ENCODE peak calls at places on chromosomes 16 and 17, in six cellular contexts. One of them, this sample, is unnamed.

GRCh38 chr17:74541176-74542111 is 4.5 kb downstream of the CD300C start:
- DNase-seq in IMR-90: no peak
- DNase-seq in H9: no peak
- DNase-seq in neuronal stem cell: no peak
- DNase-seq in mesendoderm: no peak
- DNase-seq in H1: no peak
- DNase-seq in this sample: no peak

GRCh38 chr17:17403899-17404576 is 72.8 kb upstream of the MED9 start:
- DNase-seq in IMR-90: no peak
- DNase-seq in H9: no peak
- DNase-seq in neuronal stem cell: no peak
- DNase-seq in mesendoderm: no peak
- DNase-seq in H1: no peak
- DNase-seq in this sample: no peak

GRCh38 chr17:18257268-18257681 is 1.3 kb downstream of the FLII start:
- DNase-seq in IMR-90: no peak
- DNase-seq in H9: peak; percentile 80
- DNase-seq in neuronal stem cell: no peak
- DNase-seq in mesendoderm: peak; percentile 68
- DNase-seq in H1: no peak
- DNase-seq in this sample: no peak

GRCh38 chr16:49748322-49748721 is 107.6 kb downstream of the ZNF423 start:
- DNase-seq in IMR-90: no peak
- DNase-seq in H9: no peak
- DNase-seq in neuronal stem cell: no peak
- DNase-seq in mesendoderm: no peak
- DNase-seq in H1: no peak
- DNase-seq in this sample: peak; percentile 17

GRCh38 chr17:74179576-74179975 is 23.9 kb upstream of the RPL38 start:
- DNase-seq in IMR-90: no peak
- DNase-seq in H9: no peak
- DNase-seq in neuronal stem cell: no peak
- DNase-seq in mesendoderm: no peak
- DNase-seq in H1: no peak
- DNase-seq in this sample: no peak

GRCh38 chr16:84414789-84415326 is 46.5 kb downstream of the ATP2C2 start:
- DNase-seq in IMR-90: no peak
- DNase-seq in H9: no peak
- DNase-seq in neuronal stem cell: no peak
- DNase-seq in mesendoderm: no peak
- DNase-seq in H1: no peak
- DNase-seq in this sample: no peak

GRCh38 chr16:67192781-67193260 is 866 bp downstream of the E2F4 start:
- DNase-seq in IMR-90: no peak
- DNase-seq in H9: no peak
- DNase-seq in neuronal stem cell: no peak
- DNase-seq in mesendoderm: no peak
- DNase-seq in H1: no peak
- DNase-seq in this sample: no peak

GRCh38 chr17:40343126-40344119 is 21.1 kb downstream of the GJD3 start:
- DNase-seq in IMR-90: no peak
- DNase-seq in H9: no peak
- DNase-seq in neuronal stem cell: no peak
- DNase-seq in mesendoderm: no peak
- DNase-seq in H1: no peak
- DNase-seq in this sample: no peak

GRCh38 chr16:55462241-55462640 is 16.8 kb upstream of the MMP2 start:
- DNase-seq in IMR-90: no peak
- DNase-seq in H9: no peak
- DNase-seq in neuronal stem cell: no peak
- DNase-seq in mesendoderm: no peak
- DNase-seq in H1: no peak
- DNase-seq in this sample: no peak

GRCh38 chr16:27450836-27451341 is 48.9 kb downstream of the IL21R start:
- DNase-seq in IMR-90: no peak
- DNase-seq in H9: no peak
- DNase-seq in neuronal stem cell: no peak
- DNase-seq in mesendoderm: no peak
- DNase-seq in H1: no peak
- DNase-seq in this sample: peak; percentile 31

GRCh38 chr17:18187816-18188761 is 4.5 kb downstream of the ALKBH5 start:
- DNase-seq in IMR-90: peak; percentile 23
- DNase-seq in H9: no peak
- DNase-seq in neuronal stem cell: no peak
- DNase-seq in mesendoderm: no peak
- DNase-seq in H1: no peak
- DNase-seq in this sample: peak; percentile 38

GRCh38 chr16:84045001-84045817 is 2.6 kb upstream of the SLC38A8 start:
- DNase-seq in IMR-90: no peak
- DNase-seq in H9: no peak
- DNase-seq in neuronal stem cell: peak; percentile 73
- DNase-seq in mesendoderm: peak; percentile 53
- DNase-seq in H1: no peak
- DNase-seq in this sample: no peak

GRCh38 chr17:37359682-37360188 is 16.1 kb upstream of the C17orf78 start:
- DNase-seq in IMR-90: peak; percentile 11
- DNase-seq in H9: no peak
- DNase-seq in neuronal stem cell: no peak
- DNase-seq in mesendoderm: peak; percentile 13
- DNase-seq in H1: no peak
- DNase-seq in this sample: no peak

GRCh38 chr17:80101160-80101945 is at the start of gene GAA:
- DNase-seq in IMR-90: peak; percentile 76
- DNase-seq in H9: peak; percentile 90
- DNase-seq in neuronal stem cell: peak; percentile 89
- DNase-seq in mesendoderm: peak; percentile 85
- DNase-seq in H1: peak; percentile 44
- DNase-seq in this sample: peak; percentile 72

GRCh38 chr16:86549076-86549892 is 5.8 kb downstream of the MTHFSD start:
- DNase-seq in IMR-90: no peak
- DNase-seq in H9: no peak
- DNase-seq in neuronal stem cell: no peak
- DNase-seq in mesendoderm: no peak
- DNase-seq in H1: no peak
- DNase-seq in this sample: no peak

GRCh38 chr17:34257299-34257985 is 2.4 kb downstream of the CCL2 start:
- DNase-seq in IMR-90: peak; percentile 35
- DNase-seq in H9: no peak
- DNase-seq in neuronal stem cell: no peak
- DNase-seq in mesendoderm: no peak
- DNase-seq in H1: no peak
- DNase-seq in this sample: no peak

GRCh38 chr16:80100186-80100585 is 440.6 kb upstream of the DYNLRB2 start:
- DNase-seq in IMR-90: no peak
- DNase-seq in H9: no peak
- DNase-seq in neuronal stem cell: no peak
- DNase-seq in mesendoderm: no peak
- DNase-seq in H1: no peak
- DNase-seq in this sample: no peak

GRCh38 chr17:10162034-10162433 is 36.4 kb downstream of the GAS7 start:
- DNase-seq in IMR-90: no peak
- DNase-seq in H9: no peak
- DNase-seq in neuronal stem cell: no peak
- DNase-seq in mesendoderm: no peak
- DNase-seq in H1: no peak
- DNase-seq in this sample: peak; percentile 47

GRCh38 chr17:57612202-57613071 is 132.7 kb downstream of the CCDC182 start:
- DNase-seq in IMR-90: no peak
- DNase-seq in H9: peak; percentile 77
- DNase-seq in neuronal stem cell: peak; percentile 23
- DNase-seq in mesendoderm: peak; percentile 91
- DNase-seq in H1: no peak
- DNase-seq in this sample: no peak

GRCh38 chr17:76147211-76148014 is 6.4 kb upstream of the FOXJ1 start:
- DNase-seq in IMR-90: peak; percentile 26
- DNase-seq in H9: peak; percentile 39
- DNase-seq in neuronal stem cell: no peak
- DNase-seq in mesendoderm: no peak
- DNase-seq in H1: no peak
- DNase-seq in this sample: peak; percentile 38

GRCh38 chr17:78337244-78338109 is 22.4 kb downstream of the SOCS3 start:
- DNase-seq in IMR-90: peak; percentile 93
- DNase-seq in H9: peak; percentile 36
- DNase-seq in neuronal stem cell: no peak
- DNase-seq in mesendoderm: peak; percentile 42
- DNase-seq in H1: no peak
- DNase-seq in this sample: peak; percentile 84

GRCh38 chr16:56888806-56889205 is 23.8 kb downstream of the SLC12A3 start:
- DNase-seq in IMR-90: no peak
- DNase-seq in H9: no peak
- DNase-seq in neuronal stem cell: no peak
- DNase-seq in mesendoderm: no peak
- DNase-seq in H1: no peak
- DNase-seq in this sample: no peak

GRCh38 chr17:2397247-2398171 is 3.4 kb downstream of the MNT start:
- DNase-seq in IMR-90: no peak
- DNase-seq in H9: peak; percentile 40
- DNase-seq in neuronal stem cell: no peak
- DNase-seq in mesendoderm: no peak
- DNase-seq in H1: no peak
- DNase-seq in this sample: no peak
- H2AK5ac ChIP-seq in IMR-90: peak overlapping the region; percentile 100
- H2AK5ac ChIP-seq in H9: no peak overlapping the region
- H2AK5ac ChIP-seq in neuronal stem cell: peak overlapping the region; percentile 58
- H2AK5ac ChIP-seq in mesendoderm: no peak overlapping the region
- H2AK5ac ChIP-seq in H1: peak overlapping the region; percentile 97
- H2AK5ac ChIP-seq in this sample: peak overlapping the region; percentile 67

GRCh38 chr16:2033057-2033911 is 6.6 kb downstream of the NHERF2 start:
- DNase-seq in IMR-90: peak; percentile 54
- DNase-seq in H9: no peak
- DNase-seq in neuronal stem cell: no peak
- DNase-seq in mesendoderm: peak; percentile 45
- DNase-seq in H1: no peak
- DNase-seq in this sample: peak; percentile 74

GRCh38 chr16:2030036-2030435 is 3.3 kb downstream of the NHERF2 start:
- DNase-seq in IMR-90: no peak
- DNase-seq in H9: no peak
- DNase-seq in neuronal stem cell: no peak
- DNase-seq in mesendoderm: no peak
- DNase-seq in H1: no peak
- DNase-seq in this sample: no peak

GRCh38 chr16:2034695-2035430 is 8.2 kb downstream of the NHERF2 start:
- DNase-seq in IMR-90: no peak
- DNase-seq in H9: no peak
- DNase-seq in neuronal stem cell: no peak
- DNase-seq in mesendoderm: no peak
- DNase-seq in H1: no peak
- DNase-seq in this sample: no peak

GRCh38 chr16:2031081-2031577 is 4.4 kb downstream of the NHERF2 start:
- DNase-seq in IMR-90: no peak
- DNase-seq in H9: no peak
- DNase-seq in neuronal stem cell: no peak
- DNase-seq in mesendoderm: no peak
- DNase-seq in H1: no peak
- DNase-seq in this sample: no peak

DNA sequence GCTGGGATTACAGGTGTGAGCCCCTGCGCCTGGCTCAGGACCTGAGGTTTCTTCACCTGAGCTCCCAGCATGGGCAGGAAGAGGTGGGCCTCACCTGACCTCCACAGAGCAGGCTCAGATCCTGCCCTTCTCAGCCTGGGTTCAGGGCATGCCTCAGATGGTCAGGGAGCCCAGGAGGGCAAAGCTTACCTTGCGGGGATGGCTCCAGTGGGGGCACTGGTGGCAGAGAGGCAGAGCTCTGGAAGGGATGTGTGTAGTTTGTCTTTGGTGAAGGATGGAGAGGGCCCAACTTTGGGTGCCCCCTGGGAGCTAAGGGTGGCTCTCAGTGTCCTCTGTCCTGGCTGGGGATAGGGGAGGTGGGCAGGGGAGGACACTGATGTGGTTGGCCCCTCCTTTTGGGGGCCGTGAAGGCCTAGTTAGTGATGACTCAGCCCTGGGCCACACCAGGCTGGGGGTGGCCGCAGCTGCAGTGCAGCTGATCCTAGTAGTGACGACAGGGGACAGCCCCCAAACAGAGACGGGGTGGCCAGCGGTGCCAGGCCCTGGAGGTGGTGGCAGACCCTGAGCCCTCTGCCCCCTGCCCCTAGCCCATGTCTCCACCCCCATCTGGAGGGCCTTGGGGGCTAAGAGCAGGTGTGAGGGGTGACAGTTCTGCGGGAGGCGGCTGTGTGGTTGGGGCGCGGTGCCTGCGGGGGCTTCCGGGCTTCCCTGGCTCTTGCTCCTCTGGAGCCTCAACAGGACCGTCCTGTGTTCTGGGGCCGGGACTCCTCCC is 5.8 kb downstream of the NHERF2 start:
- DNase-seq in IMR-90: peak; percentile 49
- DNase-seq in H9: no peak
- DNase-seq in neuronal stem cell: no peak
- DNase-seq in mesendoderm: no peak
- DNase-seq in H1: no peak
- DNase-seq in this sample: peak; percentile 66
- H2BK15ac ChIP-seq in IMR-90: peak overlapping the region; percentile 98
- H2BK15ac ChIP-seq in H9: no peak overlapping the region
- H2BK15ac ChIP-seq in neuronal stem cell: peak overlapping the region; percentile 81
- H2BK15ac ChIP-seq in mesendoderm: no peak overlapping the region
- H2BK15ac ChIP-seq in H1: no peak overlapping the region
- H2BK15ac ChIP-seq in this sample: peak overlapping the region; percentile 92

DNA sequence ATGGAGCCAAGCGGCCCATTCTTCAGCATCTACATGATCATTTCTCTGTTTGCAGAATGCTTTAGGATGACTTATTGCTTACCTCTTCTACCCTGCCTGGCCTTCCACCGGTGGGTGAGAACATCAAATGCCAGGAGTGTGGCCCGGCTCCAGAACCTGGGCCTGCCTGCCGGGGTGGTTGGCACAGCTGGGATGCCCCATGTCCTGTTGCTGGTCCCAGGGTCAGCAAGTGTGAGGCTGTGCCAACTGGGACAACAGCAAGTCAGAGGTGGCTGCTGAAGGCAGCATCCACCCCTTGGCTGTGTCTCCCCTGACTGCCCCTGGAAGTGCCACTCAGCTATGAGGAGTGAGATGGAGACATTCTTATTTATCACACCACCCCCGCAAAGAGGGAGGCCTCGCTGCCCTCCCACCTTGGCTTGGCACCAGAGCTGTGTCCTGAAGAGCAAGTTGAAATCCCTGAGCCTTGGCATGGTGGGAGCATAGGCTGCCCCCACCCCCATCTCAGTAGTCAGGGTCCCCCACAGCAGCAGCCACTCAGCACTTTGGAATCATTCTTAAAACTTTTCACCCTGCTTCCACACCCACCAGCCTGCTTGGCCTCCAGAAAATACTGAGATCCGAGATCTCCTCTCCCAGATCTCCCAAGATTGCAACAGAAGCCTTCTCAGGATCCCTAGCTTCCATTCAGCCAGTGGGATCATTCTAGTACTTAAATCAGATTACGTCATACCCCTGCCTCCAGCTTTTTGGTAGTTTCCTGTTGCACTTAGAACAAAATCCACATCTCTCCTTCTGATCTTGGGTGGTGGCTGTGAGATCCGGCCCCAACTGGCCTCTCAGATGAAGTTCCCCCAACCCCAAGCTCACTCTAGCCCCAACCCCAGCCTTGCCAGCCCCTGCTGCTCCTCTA is 127.5 kb downstream of the SOCS1 start:
- DNase-seq in IMR-90: peak; percentile 79
- DNase-seq in H9: peak; percentile 11
- DNase-seq in neuronal stem cell: no peak
- DNase-seq in mesendoderm: no peak
- DNase-seq in H1: no peak
- DNase-seq in this sample: peak; percentile 84
- H2AK5ac ChIP-seq in IMR-90: peak overlapping the region; percentile 57
- H2AK5ac ChIP-seq in H9: no peak overlapping the region
- H2AK5ac ChIP-seq in neuronal stem cell: no peak overlapping the region
- H2AK5ac ChIP-seq in mesendoderm: no peak overlapping the region
- H2AK5ac ChIP-seq in H1: no peak overlapping the region
- H2AK5ac ChIP-seq in this sample: peak overlapping the region; percentile 73

GRCh38 chr17:56393156-56393555 is 200.3 kb upstream of the NOG start:
- DNase-seq in IMR-90: no peak
- DNase-seq in H9: no peak
- DNase-seq in neuronal stem cell: no peak
- DNase-seq in mesendoderm: no peak
- DNase-seq in H1: no peak
- DNase-seq in this sample: no peak
- H2BK15ac ChIP-seq in IMR-90: no peak overlapping the region
- H2BK15ac ChIP-seq in H9: no peak overlapping the region
- H2BK15ac ChIP-seq in neuronal stem cell: no peak overlapping the region
- H2BK15ac ChIP-seq in mesendoderm: no peak overlapping the region
- H2BK15ac ChIP-seq in H1: no peak overlapping the region
- H2BK15ac ChIP-seq in this sample: no peak overlapping the region

This sample was measured in mesenchymal stem cell.